ENCODE peak calls at places on chromosomes 6 and 20, in seven cellular contexts. K is NCI-H1092 treated with DMSO at 0.1 percent for 48 hours; L is HEK293T; G is heart left ventricle; Y is activated CD4-positive, alpha-beta T cell treated with anti-CD3 and anti-CD28 coated beads, Interleukin-2, amount 50 U/mL, for 24 hours; W is activated T-cell treated with anti-CD3 and anti-CD28 coated beads for 1 hour; F is MCF 10A. E is an unnamed sample.
A peak's percentile ranks its signal among the peaks of the same experiment; 100 is the strongest.

GRCh38 chr6:41688256-41688965 is 47.0 kb downstream of the TFEB start:
- DNase-seq in L (no peak), K (no peak), Y (no peak), W (no peak), F (no peak), G (no peak), E (no peak)

GRCh38 chr6:167324111-167324510 is 775 bp upstream of the TTLL2 start:
- DNase-seq in W (no peak), K (no peak), Y (no peak), G (no peak), F (no peak), L (no peak), E (no peak)

GRCh38 chr6:139647001-139647400 is 272.6 kb upstream of the CITED2 start:
- DNase-seq in F (no peak), K (no peak), G (no peak), L (no peak), Y (no peak), W (no peak), E (no peak)

GRCh38 chr6:13048113-13048512 is 280.2 kb downstream of the TBC1D7 start:
- DNase-seq in L (no peak), G (no peak), W (no peak), Y (no peak), F (no peak), K (no peak), E (no peak)

GRCh38 chr6:68473433-68474210 is 161.5 kb upstream of the ADGRB3 start:
- DNase-seq in L (peak; percentile 6), W (no peak), G (no peak), K (no peak), F (peak; percentile 10), Y (no peak), E (no peak)

GRCh38 chr6:150006961-150007464 is 18.3 kb downstream of the RAET1L start:
- DNase-seq in W (no peak), Y (no peak), L (peak; percentile 59), G (no peak), F (peak; percentile 49), K (no peak), E (peak; percentile 6)

GRCh38 chr20:10059006-10059405 is 24.2 kb downstream of the ANKEF1 start:
- DNase-seq in G (no peak), W (no peak), Y (no peak), F (no peak), K (no peak), L (no peak), E (no peak)

GRCh38 chr6:23244300-23244699 is 674.9 kb downstream of the HDGFL1 start:
- DNase-seq in G (no peak), W (no peak), L (no peak), K (no peak), F (peak; percentile 77), Y (no peak), E (no peak)

GRCh38 chr20:5080384-5080877 is 39.3 kb downstream of the PCNA start:
- DNase-seq in K (no peak), W (no peak), L (no peak), Y (no peak), F (peak; percentile 55), G (peak; percentile 60), E (no peak)

GRCh38 chr6:166244353-166245045 is 63.7 kb downstream of the PRR18 start:
- DNase-seq in G (no peak), Y (no peak), L (no peak), W (no peak), K (no peak), F (no peak), E (no peak)

E was measured in stimulated activated naive CD4-positive, alpha-beta T cell.